ENCODE peak calls at places on chromosomes 12 and 14, in eight cellular contexts. J, S, M, K, Y, W, B and U are unnamed samples. For H3K4me1, the result is how much of the 10 kb centered on the place peaks cover.

GRCh38 chr12:7503686-7504085 is at the start of gene CD163:
- DNase-seq in M (no peak), K (no peak), W (no peak), B (no peak), S (no peak), Y (no peak), J (no peak), U (no peak)

GRCh38 chr12:130583800-130584199 is 132.3 kb downstream of the RIMBP2 start:
- DNase-seq in Y (no peak), W (no peak), S (no peak), B (no peak), K (no peak), M (no peak), J (no peak), U (no peak)

GRCh38 chr12:66699738-66700482 is 21.0 kb upstream of the GRIP1 start:
- DNase-seq in Y (no peak), S (no peak), K (no peak), M (no peak), W (no peak), B (no peak), J (no peak), U (no peak)

GRCh38 chr12:113639474-113639873 is 167.8 kb upstream of the LHX5 start:
- DNase-seq in Y (no peak), K (no peak), J (no peak), S (no peak), B (no peak), M (no peak), W (no peak), U (no peak)

GRCh38 chr12:89344043-89344861 is 8.0 kb downstream of the DUSP6 start:
- DNase-seq in Y (no peak), S (no peak), W (no peak), J (no peak), B (no peak), M (no peak), K (no peak), U (no peak)

GRCh38 chr14:54108481-54109471 is 152.2 kb upstream of the BMP4 start:
- DNase-seq in S (no peak), J (no peak), Y (peak), M (peak), K (no peak), B (no peak), W (no peak), U (no peak)

GRCh38 chr12:6233121-6233971 is 33.1 kb downstream of the CD9 start:
- DNase-seq in Y (no peak), W (no peak), J (peak), M (no peak), S (no peak), B (no peak), K (no peak), U (no peak)

GRCh38 chr12:105676694-105677093 is 346.2 kb downstream of the C12orf75 start:
- DNase-seq in B (no peak), W (no peak), J (peak), M (no peak), Y (peak), K (no peak), S (no peak), U (no peak)

DNA sequence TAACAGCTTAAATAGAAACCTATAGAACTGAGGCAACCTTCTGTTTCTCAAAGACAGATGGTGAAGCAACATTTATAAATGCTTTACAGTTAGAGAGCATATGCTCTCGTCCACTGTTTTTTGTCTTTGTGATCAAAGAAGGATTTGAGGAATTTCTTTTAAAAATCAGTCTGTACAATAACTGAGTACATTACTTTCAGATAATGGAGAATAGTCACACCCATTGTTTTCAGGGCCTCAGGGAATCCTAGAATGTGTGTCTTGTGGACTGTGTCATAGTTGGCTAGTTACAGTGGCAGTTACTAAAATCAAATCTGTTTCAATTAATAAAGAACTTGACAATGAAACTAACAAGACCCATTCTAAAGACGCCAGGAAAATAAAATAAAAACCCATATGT is 107.9 kb downstream of the PRKCH start:
- DNase-seq in M (no peak), B (no peak), Y (no peak), J (no peak), S (no peak), W (no peak), K (no peak), U (no peak)
- H3K4me1 ChIP-seq in M (under half), B (under half), Y (under half), J (under half), S (under half), W (under half), K (under half), U (under half)

DNA sequence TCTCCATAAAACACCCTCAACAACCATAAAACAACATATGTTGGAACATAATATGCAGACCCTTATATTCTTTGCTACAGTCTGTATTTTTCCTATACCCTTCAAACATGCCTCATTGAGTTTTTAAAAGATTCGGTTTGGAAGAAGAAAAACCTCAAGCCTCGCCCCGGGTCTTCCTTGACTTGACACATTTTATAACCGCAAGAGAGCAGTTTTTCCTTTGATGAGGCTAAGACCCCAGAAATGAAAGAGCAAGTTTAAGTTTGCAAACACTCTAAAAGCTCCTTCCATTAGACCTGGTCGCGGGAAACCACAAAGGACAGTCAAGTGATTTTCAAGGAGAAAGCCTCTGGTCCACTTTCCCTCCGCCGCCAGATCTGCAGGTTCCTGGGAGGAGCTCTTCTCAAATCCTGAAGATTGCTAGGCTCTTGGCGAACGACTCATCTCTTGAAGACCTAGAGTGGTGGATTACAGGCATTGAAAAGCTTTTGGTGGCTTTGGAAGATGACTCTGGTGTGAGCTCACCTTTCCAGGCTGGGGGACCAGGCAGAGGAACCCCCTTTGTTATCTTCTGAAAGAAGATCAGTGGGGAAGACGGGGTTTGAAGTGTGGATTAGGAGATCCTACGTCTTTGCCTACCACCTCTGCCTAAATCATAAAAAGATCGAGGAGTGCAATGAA is at the start of gene ASCL4:
- DNase-seq in Y (no peak), B (peak), S (no peak), W (no peak), K (no peak), M (no peak), J (no peak), U (no peak)
- H3K4me1 ChIP-seq in Y (under half), B (under half), S (under half), W (under half), K (under half), M (under half), J (under half), U (under half)

DNA sequence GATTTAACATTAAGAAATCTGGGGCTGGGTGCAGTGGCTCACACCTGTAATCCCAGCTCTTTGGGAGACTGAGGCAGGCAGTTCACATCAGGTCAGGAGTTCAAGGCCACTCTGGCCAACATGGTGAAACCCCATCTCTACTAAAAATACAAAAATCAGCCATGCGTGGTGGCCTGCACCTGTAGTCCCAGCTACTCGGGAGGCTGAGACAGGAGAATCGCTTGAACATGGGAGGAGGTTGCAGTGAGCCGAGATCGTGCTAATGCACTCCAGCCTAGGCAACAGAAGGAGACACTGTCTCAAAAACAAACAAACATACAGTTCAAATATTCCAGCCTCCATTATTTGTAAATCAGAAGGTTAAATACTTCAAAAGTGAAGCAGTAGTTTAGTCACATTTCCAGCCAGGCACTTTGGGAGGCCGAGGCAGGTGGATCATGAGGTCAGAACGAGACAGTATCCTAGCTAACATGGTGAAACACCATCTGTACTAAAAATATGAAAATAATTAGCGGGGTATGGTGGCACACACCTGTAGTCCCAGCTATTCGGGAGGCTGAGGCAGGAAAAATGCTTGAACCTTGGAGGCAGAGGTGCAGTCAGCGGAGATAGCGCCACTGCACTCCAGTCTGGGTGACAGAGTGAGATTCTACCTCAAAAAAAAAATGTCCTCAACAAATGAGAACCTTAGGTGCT is 30.3 kb downstream of the HNRNPC start:
- DNase-seq in S (no peak), W (no peak), Y (no peak), K (no peak), J (no peak), M (no peak), B (no peak), U (no peak)
- H3K4me1 ChIP-seq in S (under half), W (under half), Y (under half), K (half or more), J (half or more), M (half or more), B (under half), U (under half)

DNA sequence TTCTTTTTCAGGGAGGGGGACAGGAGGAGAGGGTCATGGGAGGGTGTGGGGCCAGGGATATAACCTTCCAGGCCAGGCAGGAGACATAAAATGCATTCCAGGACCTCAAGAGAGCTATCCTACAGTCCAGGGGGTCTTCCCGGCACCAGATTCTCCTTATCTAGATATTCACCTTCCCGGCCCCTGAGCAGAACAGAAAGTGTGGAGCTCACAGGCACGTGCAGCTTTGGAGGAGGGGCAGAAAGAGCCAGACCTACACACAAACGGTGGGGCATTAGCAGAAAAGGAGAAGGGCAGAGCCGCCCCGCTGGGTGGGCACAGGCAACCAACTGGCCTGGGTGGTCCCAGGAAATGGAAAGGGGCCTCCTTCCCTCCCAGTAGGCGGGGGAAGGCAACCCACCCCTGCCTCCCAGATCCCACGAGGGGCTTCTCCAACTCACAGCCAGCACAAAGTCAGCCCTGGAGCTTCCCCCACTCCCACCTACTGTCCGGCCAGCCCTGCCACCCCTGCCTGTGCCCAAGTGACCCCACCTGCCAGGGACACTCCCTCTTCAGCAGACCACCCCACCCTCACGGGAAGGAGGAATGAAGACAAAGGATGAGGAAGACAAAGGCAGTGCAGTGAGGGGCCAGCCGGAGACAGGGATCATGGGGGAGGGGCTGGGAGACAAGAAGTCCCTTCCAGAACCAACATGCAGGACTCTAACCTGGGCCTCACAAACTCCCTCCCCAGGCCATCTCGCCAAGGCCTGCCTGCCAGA is 33.3 kb downstream of the CCDC85C start:
- DNase-seq in K (no peak), M (no peak), W (no peak), J (no peak), S (no peak), Y (no peak), B (peak), U (no peak)
- H3K4me1 ChIP-seq in K (half or more), M (under half), W (under half), J (half or more), S (half or more), Y (under half), B (half or more), U (half or more)